ENCODE peak calls at places on chromosomes 13 and 19, in seven cellular contexts. T, Z, Y, W, U, K and B are unnamed samples.

GRCh38 chr13:24671367-24672117 is 8.7 kb upstream of the ATP12A start:
- DNase-seq in T (peak; percentile 52), Z (peak; percentile 85), Y (peak; percentile 86), W (no peak), U (no peak), K (peak; percentile 75), B (no peak)

GRCh38 chr13:40585911-40586471 is 80.5 kb downstream of the FOXO1 start:
- DNase-seq in T (no peak), Z (peak; percentile 26), Y (peak; percentile 81), W (no peak), U (no peak), K (peak; percentile 16), B (no peak)

GRCh38 chr13:104450006-104450405 is 1383.8 kb upstream of the SLC10A2 start:
- DNase-seq in T (no peak), Z (no peak), Y (no peak), W (no peak), U (no peak), K (no peak), B (no peak)

GRCh38 chr13:27830010-27830409 is 37.7 kb downstream of the GSX1 start:
- DNase-seq in T (peak; percentile 57), Z (no peak), Y (peak; percentile 57), W (peak; percentile 54), U (no peak), K (peak; percentile 20), B (peak; percentile 59)

GRCh38 chr19:40217027-40217810 is 965 bp downstream of the TTC9B start:
- DNase-seq in T (peak; percentile 53), Z (no peak), Y (peak; percentile 68), W (no peak), U (no peak), K (no peak), B (no peak)

GRCh38 chr13:46022476-46022875 is 30.1 kb downstream of the ZC3H13 start:
- DNase-seq in T (no peak), Z (no peak), Y (no peak), W (no peak), U (no peak), K (no peak), B (no peak)

GRCh38 chr13:63435668-63436275 is 2020.1 kb upstream of the PCDH20 start:
- DNase-seq in T (no peak), Z (peak; percentile 99), Y (peak; percentile 73), W (no peak), U (no peak), K (peak; percentile 100), B (no peak)

GRCh38 chr19:56144396-56144795 is 3.3 kb downstream of the ZNF444 start:
- DNase-seq in T (no peak), Z (no peak), Y (no peak), W (no peak), U (no peak), K (no peak), B (no peak)

GRCh38 chr13:106533940-106534843 is 1.3 kb downstream of the EFNB2 start:
- DNase-seq in T (no peak), Z (no peak), Y (peak; percentile 56), W (no peak), U (no peak), K (peak; percentile 83), B (no peak)

GRCh38 chr13:30796132-30796832 is 60.9 kb downstream of the ALOX5AP start:
- DNase-seq in T (peak; percentile 78), Z (no peak), Y (peak; percentile 83), W (no peak), U (no peak), K (peak; percentile 59), B (no peak)

GRCh38 chr19:51681286-51681956 is 11.7 kb upstream of the SPACA6 start:
- DNase-seq in T (no peak), Z (no peak), Y (peak; percentile 38), W (no peak), U (no peak), K (peak; percentile 45), B (no peak)

GRCh38 chr13:47027797-47028437 is 131.1 kb upstream of the HTR2A start:
- DNase-seq in T (no peak), Z (no peak), Y (no peak), W (no peak), U (no peak), K (no peak), B (no peak)

GRCh38 chr19:33778089-33778791 is 18.4 kb upstream of the KCTD15 start:
- DNase-seq in T (peak; percentile 81), Z (no peak), Y (peak; percentile 74), W (peak; percentile 77), U (peak; percentile 69), K (peak; percentile 67), B (peak; percentile 95)

GRCh38 chr13:80509264-80509663 is 168.3 kb upstream of the SPRY2 start:
- DNase-seq in T (no peak), Z (no peak), Y (no peak), W (no peak), U (no peak), K (no peak), B (no peak)

GRCh38 chr19:18282788-18283141 is 1.3 kb upstream of the JUND start:
- DNase-seq in T (peak; percentile 37), Z (no peak), Y (no peak), W (no peak), U (no peak), K (no peak), B (no peak)

GRCh38 chr19:6271721-6272410 is 7.9 kb downstream of the MLLT1 start:
- DNase-seq in T (peak; percentile 93), Z (no peak), Y (peak; percentile 30), W (no peak), U (no peak), K (peak; percentile 74), B (no peak)

GRCh38 chr13:75479102-75479501 is 2.9 kb downstream of the TBC1D4 start:
- DNase-seq in T (no peak), Z (no peak), Y (peak; percentile 65), W (no peak), U (no peak), K (no peak), B (no peak)

GRCh38 chr13:75480691-75481175 is 1.2 kb downstream of the TBC1D4 start:
- DNase-seq in T (peak; percentile 61), Z (no peak), Y (peak; percentile 87), W (no peak), U (no peak), K (peak; percentile 63), B (no peak)

GRCh38 chr13:75482820-75483079 is 781 bp upstream of the TBC1D4 start:
- DNase-seq in T (no peak), Z (no peak), Y (no peak), W (no peak), U (no peak), K (no peak), B (no peak)

GRCh38 chr13:75481176-75482069 is 546 bp downstream of the TBC1D4 start:
- DNase-seq in T (peak; percentile 40), Z (no peak), Y (peak; percentile 28), W (no peak), U (no peak), K (peak; percentile 28), B (no peak)

DNA sequence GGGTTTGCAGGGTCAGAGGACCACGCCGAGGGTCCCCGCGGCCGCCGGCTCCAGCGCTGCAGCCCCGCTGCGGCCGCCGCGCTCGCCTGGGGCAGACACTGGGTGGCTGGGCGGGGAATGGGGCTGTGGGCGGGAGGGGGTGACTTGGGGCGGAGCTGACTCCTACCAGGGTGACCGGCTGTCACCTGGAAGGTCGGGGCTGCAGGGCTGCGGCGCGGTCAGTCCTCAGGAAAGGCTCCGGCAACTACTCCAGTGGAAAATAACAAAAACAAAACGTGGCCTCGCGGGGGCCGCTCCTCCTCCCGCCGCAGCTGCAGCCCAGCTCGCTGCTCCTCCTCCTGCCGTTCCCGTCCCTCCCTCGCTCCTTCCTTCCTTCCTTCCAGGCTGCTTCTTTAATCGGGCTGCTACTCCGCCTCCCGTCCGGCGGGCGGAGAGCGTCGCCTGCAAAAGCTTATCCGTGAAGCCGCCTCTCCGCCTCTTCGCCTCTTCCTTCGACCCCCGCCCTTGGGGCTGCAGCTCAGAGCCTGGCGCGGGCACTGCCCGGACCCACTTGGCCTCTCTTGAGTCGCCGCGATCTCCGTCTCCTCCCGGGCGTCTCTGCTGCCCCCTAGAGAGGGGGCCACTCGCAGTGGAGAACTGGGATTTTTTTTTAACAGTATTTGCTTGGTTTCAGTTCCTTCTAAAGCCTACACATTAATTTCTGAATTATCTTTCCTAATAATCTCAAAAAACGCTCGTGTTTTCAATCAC is at the start of gene TBC1D4:
- DNase-seq in T (peak; percentile 93), Z (peak; percentile 62), Y (peak; percentile 81), W (peak; percentile 16), U (peak; percentile 6), K (peak; percentile 93), B (no peak)
- TF ChIP-seq CTCF in T (peak; percentile 71), Z (peak; percentile 92), Y (peak; percentile 85), W (peak; percentile 47), U (peak; percentile 65), K (peak; percentile 77), B (peak; percentile 78)

GRCh38 chr13:99226493-99226892 is 25.8 kb downstream of the UBAC2 start:
- DNase-seq in T (no peak), Z (no peak), Y (no peak), W (no peak), U (no peak), K (peak; percentile 22), B (no peak)
- TF ChIP-seq CTCF in T (no peak), Z (no peak), Y (no peak), W (no peak), U (no peak), K (no peak), B (no peak)

GRCh38 chr13:109135018-109135417 is 505.6 kb downstream of the MYO16 start:
- DNase-seq in T (no peak), Z (no peak), Y (peak; percentile 17), W (no peak), U (no peak), K (no peak), B (no peak)
- TF ChIP-seq CTCF in T (no peak), Z (no peak), Y (peak; percentile 47), W (no peak), U (no peak), K (no peak), B (no peak)

GRCh38 chr19:399370-399769 is 9.6 kb downstream of the C2CD4C start:
- DNase-seq in T (no peak), Z (no peak), Y (no peak), W (no peak), U (no peak), K (no peak), B (no peak)
- TF ChIP-seq CTCF in T (no peak), Z (no peak), Y (no peak), W (no peak), U (no peak), K (no peak), B (no peak)

DNA sequence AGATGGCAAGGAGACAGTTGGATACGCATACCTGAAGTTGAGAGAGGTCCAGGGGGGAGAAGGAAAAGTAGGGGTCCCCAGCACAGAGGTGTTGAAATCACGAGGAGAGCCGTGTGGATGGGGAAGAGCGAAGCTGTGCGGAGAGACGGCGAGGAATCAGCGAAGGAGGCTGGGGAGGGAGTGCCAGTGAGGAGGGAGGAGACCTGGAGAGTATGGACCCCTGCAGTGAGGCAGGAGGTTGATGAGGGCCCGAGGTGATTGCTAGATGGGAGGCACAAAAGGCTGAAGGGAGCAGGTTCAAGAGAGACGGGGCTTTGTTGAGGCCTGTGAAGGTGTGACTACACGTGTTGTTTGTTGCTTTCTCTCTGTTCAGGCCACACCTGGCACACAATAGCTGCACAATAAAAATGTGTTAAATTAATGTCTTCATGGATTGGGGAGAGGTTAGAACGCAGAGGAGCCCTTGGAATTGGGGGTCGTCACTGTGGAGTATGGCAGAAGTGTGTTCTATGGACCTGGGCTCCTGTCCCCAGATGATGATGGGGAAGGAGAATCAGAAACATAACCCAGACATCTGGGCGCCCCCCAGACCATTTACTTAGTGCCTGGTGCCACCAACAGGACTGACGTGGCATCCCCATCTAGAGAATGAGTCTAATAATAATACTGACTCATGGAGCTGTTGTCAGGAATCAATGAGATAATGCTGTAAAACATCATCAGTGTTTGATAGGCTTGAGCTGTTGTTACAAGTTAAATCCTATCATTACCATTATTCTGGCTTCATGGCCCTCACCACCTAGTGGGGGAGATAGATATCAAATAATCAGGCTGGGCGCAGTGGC is 137.5 kb downstream of the SIPA1L3 start:
- DNase-seq in T (no peak), Z (no peak), Y (peak; percentile 13), W (no peak), U (no peak), K (no peak), B (no peak)
- TF ChIP-seq CTCF in T (no peak), Z (peak; percentile 17), Y (peak; percentile 47), W (no peak), U (no peak), K (peak; percentile 16), B (no peak)